ENCODE peak calls at places on chromosome 21, in five cellular contexts. One of them, this sample, is unnamed.

GRCh38 chr21:45973475-45974072 is 8.0 kb upstream of the COL6A1 start:
- DNase-seq in AG04450: no peak
- DNase-seq in endothelial cell: peak; percentile 82
- DNase-seq in HTR-8/SVneo: peak; percentile 85
- DNase-seq in fibroblast of lung: peak; percentile 88
- DNase-seq in this sample: no peak

GRCh38 chr21:44836666-44837471 is 19.0 kb upstream of the SUMO3 start:
- DNase-seq in AG04450: no peak
- DNase-seq in endothelial cell: no peak
- DNase-seq in HTR-8/SVneo: peak; percentile 64
- DNase-seq in fibroblast of lung: peak; percentile 6
- DNase-seq in this sample: no peak

GRCh38 chr21:39637971-39638628 is 25.4 kb downstream of the B3GALT5 start:
- DNase-seq in AG04450: no peak
- DNase-seq in endothelial cell: no peak
- DNase-seq in HTR-8/SVneo: no peak
- DNase-seq in fibroblast of lung: no peak
- DNase-seq in this sample: no peak

GRCh38 chr21:41411449-41412089 is 14.5 kb upstream of the MX1 start:
- DNase-seq in AG04450: no peak
- DNase-seq in endothelial cell: no peak
- DNase-seq in HTR-8/SVneo: no peak
- DNase-seq in fibroblast of lung: no peak
- DNase-seq in this sample: no peak

GRCh38 chr21:24204641-24205040 is 1402.6 kb downstream of the MRPL39 start:
- DNase-seq in AG04450: no peak
- DNase-seq in endothelial cell: no peak
- DNase-seq in HTR-8/SVneo: no peak
- DNase-seq in fibroblast of lung: no peak
- DNase-seq in this sample: no peak

GRCh38 chr21:28550057-28550825 is 442.4 kb downstream of the LTN1 start:
- DNase-seq in AG04450: no peak
- DNase-seq in endothelial cell: no peak
- DNase-seq in HTR-8/SVneo: no peak
- DNase-seq in fibroblast of lung: no peak
- DNase-seq in this sample: no peak

GRCh38 chr21:41817228-41817627 is 50.4 kb upstream of the RIPK4 start:
- DNase-seq in AG04450: peak; percentile 44
- DNase-seq in endothelial cell: peak; percentile 70
- DNase-seq in HTR-8/SVneo: peak; percentile 79
- DNase-seq in fibroblast of lung: peak; percentile 73
- DNase-seq in this sample: peak; percentile 13

GRCh38 chr21:33266784-33267135 is 593 bp downstream of the IL10RB start:
- DNase-seq in AG04450: no peak
- DNase-seq in endothelial cell: no peak
- DNase-seq in HTR-8/SVneo: no peak
- DNase-seq in fibroblast of lung: no peak
- DNase-seq in this sample: no peak

GRCh38 chr21:46634427-46634826 is 1.0 kb upstream of the PRMT2 start:
- DNase-seq in AG04450: no peak
- DNase-seq in endothelial cell: no peak
- DNase-seq in HTR-8/SVneo: no peak
- DNase-seq in fibroblast of lung: no peak
- DNase-seq in this sample: no peak

This sample was measured in iPS DF 6.9.